ENCODE peak calls at places on chromosomes 12 and 14, in four cellular contexts. B, E, Q and M are unnamed samples.

GRCh38 chr12:93106910-93107309 is 177.8 kb upstream of the EEA1 start:
- DNase-seq in B (no peak), E (no peak), Q (no peak), M (no peak)

GRCh38 chr14:75295061-75295461 is 16.4 kb downstream of the FOS start:
- DNase-seq in B (peak; percentile 78), E (peak; percentile 38), Q (peak; percentile 85), M (no peak)

GRCh38 chr12:27709932-27710591 is 570 bp upstream of the MRPS35 start:
- DNase-seq in B (peak; percentile 50), E (peak; percentile 54), Q (peak; percentile 73), M (no peak)

GRCh38 chr12:71780207-71780822 is 25.7 kb downstream of the RAB21 start:
- DNase-seq in B (no peak), E (peak; percentile 19), Q (peak; percentile 80), M (no peak)

GRCh38 chr12:85657836-85658235 is 178.4 kb downstream of the RASSF9 start:
- DNase-seq in B (no peak), E (no peak), Q (no peak), M (no peak)

GRCh38 chr14:74549588-74549987 is 56.0 kb downstream of the ISCA2 start:
- DNase-seq in B (no peak), E (peak; percentile 36), Q (peak; percentile 45), M (no peak)

GRCh38 chr12:111503116-111503515 is 96.0 kb downstream of the ATXN2 start:
- DNase-seq in B (no peak), E (no peak), Q (no peak), M (no peak)

GRCh38 chr14:104531421-104532190 is 48.0 kb upstream of the C14orf180 start:
- DNase-seq in B (no peak), E (no peak), Q (no peak), M (no peak)

GRCh38 chr12:122839907-122840554 is 4.8 kb downstream of the HIP1R start:
- DNase-seq in B (no peak), E (peak; percentile 12), Q (peak; percentile 22), M (no peak)

GRCh38 chr12:27431185-27431584 is 15.4 kb upstream of the SMCO2 start:
- DNase-seq in B (no peak), E (no peak), Q (no peak), M (no peak)

GRCh38 chr12:31589896-31590729 is 823 bp downstream of the DENND5B start:
- DNase-seq in B (peak; percentile 49), E (peak; percentile 52), Q (peak; percentile 84), M (no peak)

GRCh38 chr12:6535697-6535946 is 1.3 kb downstream of the GAPDH start:
- DNase-seq in B (no peak), E (no peak), Q (no peak), M (no peak)

GRCh38 chr12:57888407-57889157 is 42.1 kb upstream of the CTDSP2 start:
- DNase-seq in B (peak; percentile 80), E (peak; percentile 98), Q (peak; percentile 88), M (peak; percentile 91)

GRCh38 chr14:53062856-53063255 is 90.3 kb downstream of the DDHD1 start:
- DNase-seq in B (peak; percentile 66), E (no peak), Q (peak; percentile 32), M (no peak)

GRCh38 chr12:116319851-116320621 is 42.5 kb upstream of the MED13L start:
- DNase-seq in B (peak; percentile 97), E (peak; percentile 86), Q (peak; percentile 97), M (no peak)

GRCh38 chr14:74619672-74620131 is 7.7 kb upstream of the LTBP2 start:
- DNase-seq in B (peak; percentile 99), E (peak; percentile 73), Q (peak; percentile 99), M (no peak)

GRCh38 chr14:61573748-61574513 is 121.4 kb upstream of the HIF1A start:
- DNase-seq in B (peak; percentile 74), E (peak; percentile 93), Q (peak; percentile 81), M (no peak)

GRCh38 chr12:95731519-95731958 is 59.0 kb downstream of the NTN4 start:
- DNase-seq in B (no peak), E (no peak), Q (no peak), M (no peak)

GRCh38 chr12:79927772-79928474 is 7.0 kb downstream of the PPP1R12A start:
- DNase-seq in B (peak; percentile 57), E (peak; percentile 41), Q (peak; percentile 55), M (no peak)

GRCh38 chr14:23793532-23793931 is 157.4 kb downstream of the DHRS2 start:
- DNase-seq in B (no peak), E (no peak), Q (no peak), M (no peak)

GRCh38 chr12:117158096-117158495 is 32.2 kb downstream of the FBXO21 start:
- DNase-seq in B (no peak), E (no peak), Q (no peak), M (no peak)

GRCh38 chr12:110279976-110280783 is 867 bp upstream of the ATP2A2 start:
- DNase-seq in B (peak; percentile 38), E (peak; percentile 67), Q (peak; percentile 77), M (no peak)

GRCh38 chr12:98208846-98209245 is 306.5 kb upstream of the TMPO start:
- DNase-seq in B (no peak), E (no peak), Q (no peak), M (no peak)

GRCh38 chr12:80509781-80510556 is 65.9 kb downstream of the PTPRQ start:
- DNase-seq in B (peak; percentile 69), E (peak; percentile 5), Q (peak; percentile 86), M (no peak)

GRCh38 chr12:80175307-80175930 is 76.1 kb downstream of the OTOGL start:
- DNase-seq in B (no peak), E (peak; percentile 52), Q (peak; percentile 37), M (no peak)

GRCh38 chr14:55624913-55625312 is 44.9 kb downstream of the KTN1 start:
- DNase-seq in B (peak; percentile 62), E (no peak), Q (peak; percentile 26), M (no peak)

GRCh38 chr14:64730681-64731080 is 26.5 kb downstream of the PLEKHG3 start:
- DNase-seq in B (no peak), E (no peak), Q (no peak), M (no peak)

DNA sequence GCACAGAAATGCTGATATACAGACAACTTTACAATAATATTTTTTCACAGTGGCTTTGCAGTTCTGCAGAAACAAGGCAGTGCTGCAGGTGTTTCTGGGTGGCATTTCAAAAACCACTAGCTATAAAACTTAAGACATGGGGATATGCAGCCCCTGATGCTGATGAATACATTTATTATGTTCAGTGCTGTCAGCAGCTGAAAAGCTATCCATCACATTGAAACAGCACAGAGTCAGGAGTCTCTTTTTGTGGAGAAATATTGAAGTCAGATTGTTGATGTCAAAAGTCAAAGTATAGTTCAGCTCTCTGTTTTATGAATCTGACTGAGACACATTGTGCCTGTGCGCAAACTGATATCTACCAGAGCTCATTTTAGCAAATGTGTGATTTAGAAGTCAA is 467.7 kb downstream of the PRKD1 start:
- DNase-seq in B (no peak), E (no peak), Q (no peak), M (no peak)
- TF ChIP-seq EZH2 in B (no peak), E (no peak), Q (no peak), M (no peak)

DNA sequence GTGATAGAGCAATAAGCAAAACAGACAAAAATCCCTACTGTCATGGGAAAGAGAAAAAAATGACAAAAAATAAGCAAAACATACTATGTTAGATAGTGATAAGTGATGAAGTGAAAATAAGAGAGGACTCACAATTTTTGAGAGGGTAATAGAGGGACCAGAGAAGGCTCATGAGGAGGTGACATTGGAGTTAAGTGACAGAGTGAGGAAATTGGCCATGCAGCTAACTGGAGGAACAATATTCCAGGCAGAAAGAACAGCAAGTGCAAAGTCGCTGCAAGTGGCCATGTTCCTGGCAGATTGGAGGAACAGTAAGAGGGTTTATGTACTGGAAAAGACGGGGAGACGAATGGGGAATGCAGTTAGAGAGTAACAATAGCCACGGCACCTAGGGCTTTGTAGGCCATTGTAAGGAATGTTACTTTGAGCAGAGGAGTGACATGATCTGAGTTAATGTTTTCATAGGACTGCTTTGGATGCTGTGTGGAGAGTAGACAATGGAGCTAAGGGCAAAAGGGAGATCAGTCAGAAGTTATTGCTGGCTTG is 1.4 kb upstream of the SAV1 start:
- DNase-seq in B (no peak), E (no peak), Q (no peak), M (no peak)
- H2AFZ ChIP-seq in B (peak overlapping the region; percentile 6), E (peak overlapping the region; percentile 82), Q (peak overlapping the region; percentile 81), M (peak overlapping the region; percentile 22)

GRCh38 chr12:119609358-119609757 is 15.8 kb downstream of the TMEM233 start:
- DNase-seq in B (no peak), E (no peak), Q (no peak), M (no peak)
- H3K4me2 ChIP-seq in B (no peak overlapping the region), E (no peak overlapping the region), Q (no peak overlapping the region), M (no peak overlapping the region)

GRCh38 chr12:54012631-54013398 is 4.0 kb downstream of the HOXC8 start:
- DNase-seq in B (no peak), E (no peak), Q (no peak), M (no peak)

GRCh38 chr12:54011665-54012532 is 3.1 kb downstream of the HOXC8 start:
- DNase-seq in B (no peak), E (no peak), Q (no peak), M (no peak)

GRCh38 chr12:54009171-54010052 is 627 bp downstream of the HOXC8 start:
- DNase-seq in B (no peak), E (peak; percentile 44), Q (peak; percentile 87), M (no peak)

GRCh38 chr12:54010053-54010971 is 1.5 kb downstream of the HOXC8 start:
- DNase-seq in B (no peak), E (no peak), Q (no peak), M (no peak)

DNA sequence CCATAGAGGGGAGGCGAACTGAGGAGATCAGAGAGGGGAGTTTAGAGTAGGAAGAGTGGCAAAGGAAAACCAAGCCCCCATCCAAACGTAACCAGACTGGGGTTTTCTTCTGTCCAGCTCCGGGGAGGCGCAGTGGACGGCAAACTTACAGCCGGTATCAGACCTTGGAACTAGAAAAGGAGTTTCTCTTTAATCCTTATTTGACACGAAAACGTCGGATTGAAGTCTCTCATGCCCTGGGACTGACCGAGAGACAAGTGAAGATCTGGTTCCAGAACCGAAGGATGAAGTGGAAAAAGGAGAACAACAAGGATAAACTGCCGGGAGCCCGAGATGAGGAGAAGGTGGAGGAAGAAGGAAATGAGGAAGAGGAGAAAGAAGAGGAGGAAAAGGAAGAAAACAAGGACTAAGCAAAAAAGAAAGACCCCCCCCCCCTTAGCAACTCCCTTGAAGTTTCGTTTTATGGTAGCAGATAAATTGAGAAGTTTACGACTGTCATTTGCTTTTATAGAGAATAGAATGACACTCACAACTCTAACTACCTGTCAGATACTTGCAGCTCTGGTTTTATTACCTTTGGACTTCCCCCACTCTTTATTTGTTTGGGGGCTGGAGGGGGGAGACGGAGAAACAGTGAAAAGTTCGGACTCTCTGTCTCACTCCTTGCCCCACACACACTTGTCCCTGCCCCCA is 2.3 kb downstream of the HOXC8 start:
- DNase-seq in B (no peak), E (no peak), Q (peak; percentile 41), M (no peak)
- TF ChIP-seq EZH2 in B (no peak), E (no peak), Q (no peak), M (no peak)

DNA sequence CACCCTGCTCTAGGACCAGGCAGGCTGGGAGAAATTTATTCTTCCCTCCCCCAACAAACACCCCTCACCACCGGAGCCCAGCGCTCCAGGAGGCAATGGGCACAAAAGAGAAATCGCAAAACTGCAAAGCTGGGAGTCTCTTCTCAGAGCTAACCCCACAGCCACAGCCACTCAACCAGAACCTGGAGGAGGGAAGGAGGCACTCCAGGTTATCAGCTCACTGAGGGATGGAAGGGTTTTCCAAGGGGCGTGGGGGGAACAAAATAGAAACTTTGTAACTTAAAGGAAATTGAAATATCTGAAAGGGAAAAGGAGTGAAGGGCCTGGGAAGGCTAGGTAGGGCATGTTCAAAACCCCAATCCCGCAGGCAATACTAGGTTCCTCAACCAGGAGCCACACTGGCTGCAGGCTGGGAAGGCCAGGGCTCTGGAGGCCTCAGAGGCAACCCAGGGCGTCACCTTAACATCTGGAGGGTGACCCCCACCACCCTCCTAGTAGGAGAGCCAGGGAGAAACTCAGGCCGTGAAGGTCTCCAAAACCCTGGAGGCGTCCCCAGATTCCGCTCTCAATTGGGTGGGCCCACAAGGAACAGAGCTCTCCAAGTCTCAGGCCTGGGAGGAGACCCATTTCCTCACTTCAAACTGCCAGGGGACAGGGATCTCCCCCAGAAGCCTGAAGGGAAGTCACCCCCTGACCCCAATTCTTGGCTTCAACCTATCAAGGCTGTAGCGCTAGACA is 3.2 kb downstream of the KDM2B start:
- DNase-seq in B (no peak), E (no peak), Q (no peak), M (no peak)
- H2AFZ ChIP-seq in B (peak overlapping the region; percentile 84), E (peak overlapping the region; percentile 48), Q (peak overlapping the region; percentile 85), M (peak overlapping the region; percentile 55)